ENCODE peak calls at places on chromosomes 12 and 14, in six cellular contexts. H is SIG-M5; K is left colon; L is hepatocyte; U is endothelial cell; O is CD4-positive, alpha-beta T cell. V is an unnamed sample.

GRCh38 chr12:127926004-127926403 is 341.0 kb upstream of the TMEM132C start:
- DNase-seq in H (no peak), K (no peak), L (peak), U (no peak), O (no peak), V (no peak)

GRCh38 chr12:5872745-5873144 is 72.3 kb downstream of the ANO2 start:
- DNase-seq in H (no peak), K (no peak), L (peak), U (no peak), O (no peak), V (no peak)

GRCh38 chr14:99678198-99678597 is 5.9 kb upstream of the CYP46A1 start:
- DNase-seq in H (no peak), K (no peak), L (no peak), U (no peak), O (no peak), V (no peak)

GRCh38 chr12:25983625-25984024 is 25.1 kb downstream of the RASSF8 start:
- DNase-seq in H (no peak), K (no peak), L (no peak), U (no peak), O (no peak), V (no peak)

GRCh38 chr12:123960029-123960428 is 12.6 kb downstream of the CCDC92 start:
- DNase-seq in H (no peak), K (no peak), L (no peak), U (no peak), O (no peak), V (no peak)

GRCh38 chr12:122116707-122117535 is 38.4 kb downstream of the MLXIP start:
- DNase-seq in H (no peak), K (peak), L (no peak), U (no peak), O (no peak), V (no peak)

GRCh38 chr12:108603743-108604142 is 5.9 kb upstream of the TMEM119 start:
- DNase-seq in H (no peak), K (no peak), L (no peak), U (no peak), O (no peak), V (no peak)

GRCh38 chr12:106227641-106228319 is 20.0 kb downstream of the CKAP4 start:
- DNase-seq in H (peak), K (peak), L (peak), U (no peak), O (peak), V (peak)

GRCh38 chr12:104622942-104623341 is 166.2 kb downstream of the CHST11 start:
- DNase-seq in H (no peak), K (no peak), L (no peak), U (no peak), O (no peak), V (no peak)

GRCh38 chr14:95240859-95241813 is 78.6 kb downstream of the CLMN start:
- DNase-seq in H (no peak), K (no peak), L (no peak), U (no peak), O (no peak), V (no peak)

GRCh38 chr14:94517248-94517640 is 8.0 kb upstream of the SERPINA12 start:
- DNase-seq in H (no peak), K (no peak), L (no peak), U (no peak), O (no peak), V (no peak)

GRCh38 chr12:16612647-16613046 is 6.7 kb upstream of the LMO3 start:
- DNase-seq in H (no peak), K (no peak), L (no peak), U (no peak), O (no peak), V (no peak)

GRCh38 chr12:27841392-27841882 is 61.4 kb upstream of the MANSC4 start:
- DNase-seq in H (no peak), K (no peak), L (peak), U (no peak), O (no peak), V (peak)

GRCh38 chr12:123936956-123937706 is 35.5 kb downstream of the CCDC92 start:
- DNase-seq in H (no peak), K (no peak), L (no peak), U (no peak), O (no peak), V (no peak)

GRCh38 chr14:87805315-87805723 is 187.7 kb downstream of the GALC start:
- DNase-seq in H (no peak), K (no peak), L (peak), U (peak), O (peak), V (no peak)

GRCh38 chr12:94266390-94266789 is 118.0 kb downstream of the PLXNC1 start:
- DNase-seq in H (no peak), K (no peak), L (no peak), U (no peak), O (no peak), V (no peak)

V was measured in NCI-H226.